ENCODE peak calls at places on chromosomes 11 and 22, in ten cellular contexts. One of them, this sample, is unnamed.

GRCh38 chr22:40345271-40345670 is 1.0 kb upstream of the ADSL start:
- DNase-seq in ovary: no peak
- DNase-seq in A673: peak
- DNase-seq in tibial artery: no peak
- DNase-seq in heart right ventricle: no peak
- DNase-seq in colonic mucosa: no peak
- DNase-seq in body of pancreas: no peak
- DNase-seq in brain microvascular endothelial cell: no peak
- DNase-seq in HepG2: no peak
- DNase-seq in sigmoid colon: no peak
- DNase-seq in this sample: no peak

GRCh38 chr11:81700061-81700460 is 1033.6 kb downstream of the FAM181B start:
- DNase-seq in ovary: no peak
- DNase-seq in A673: peak
- DNase-seq in tibial artery: no peak
- DNase-seq in heart right ventricle: no peak
- DNase-seq in colonic mucosa: no peak
- DNase-seq in body of pancreas: no peak
- DNase-seq in brain microvascular endothelial cell: no peak
- DNase-seq in HepG2: no peak
- DNase-seq in sigmoid colon: no peak
- DNase-seq in this sample: no peak

GRCh38 chr11:528815-529728 is 6.3 kb downstream of the HRAS start:
- DNase-seq in ovary: no peak
- DNase-seq in A673: no peak
- DNase-seq in tibial artery: no peak
- DNase-seq in heart right ventricle: no peak
- DNase-seq in colonic mucosa: no peak
- DNase-seq in body of pancreas: no peak
- DNase-seq in brain microvascular endothelial cell: no peak
- DNase-seq in HepG2: no peak
- DNase-seq in sigmoid colon: no peak
- DNase-seq in this sample: peak

GRCh38 chr22:20211997-20212753 is 55.9 kb downstream of the RTN4R start:
- DNase-seq in ovary: peak
- DNase-seq in A673: peak
- DNase-seq in tibial artery: peak
- DNase-seq in heart right ventricle: peak
- DNase-seq in colonic mucosa: no peak
- DNase-seq in body of pancreas: peak
- DNase-seq in brain microvascular endothelial cell: peak
- DNase-seq in HepG2: no peak
- DNase-seq in sigmoid colon: peak
- DNase-seq in this sample: peak

GRCh38 chr11:78339483-78339882 is 78.1 kb downstream of the GAB2 start:
- DNase-seq in ovary: no peak
- DNase-seq in A673: no peak
- DNase-seq in tibial artery: no peak
- DNase-seq in heart right ventricle: no peak
- DNase-seq in colonic mucosa: no peak
- DNase-seq in body of pancreas: no peak
- DNase-seq in brain microvascular endothelial cell: no peak
- DNase-seq in HepG2: no peak
- DNase-seq in sigmoid colon: no peak
- DNase-seq in this sample: no peak

GRCh38 chr22:20191000-20191515 is 40.2 kb upstream of the CCDC188 start:
- DNase-seq in ovary: no peak
- DNase-seq in A673: no peak
- DNase-seq in tibial artery: no peak
- DNase-seq in heart right ventricle: no peak
- DNase-seq in colonic mucosa: no peak
- DNase-seq in body of pancreas: no peak
- DNase-seq in brain microvascular endothelial cell: no peak
- DNase-seq in HepG2: no peak
- DNase-seq in sigmoid colon: no peak
- DNase-seq in this sample: no peak

GRCh38 chr11:76086713-76087635 is 119.3 kb downstream of the WNT11 start:
- DNase-seq in ovary: no peak
- DNase-seq in A673: no peak
- DNase-seq in tibial artery: no peak
- DNase-seq in heart right ventricle: no peak
- DNase-seq in colonic mucosa: no peak
- DNase-seq in body of pancreas: no peak
- DNase-seq in brain microvascular endothelial cell: peak
- DNase-seq in HepG2: no peak
- DNase-seq in sigmoid colon: no peak
- DNase-seq in this sample: no peak

GRCh38 chr11:1948389-1948788 is 1.3 kb downstream of the MRPL23 start:
- DNase-seq in ovary: no peak
- DNase-seq in A673: no peak
- DNase-seq in tibial artery: peak
- DNase-seq in heart right ventricle: peak
- DNase-seq in colonic mucosa: no peak
- DNase-seq in body of pancreas: peak
- DNase-seq in brain microvascular endothelial cell: no peak
- DNase-seq in HepG2: no peak
- DNase-seq in sigmoid colon: no peak
- DNase-seq in this sample: peak

GRCh38 chr11:45301537-45302246 is 15.6 kb upstream of the SYT13 start:
- DNase-seq in ovary: no peak
- DNase-seq in A673: no peak
- DNase-seq in tibial artery: no peak
- DNase-seq in heart right ventricle: no peak
- DNase-seq in colonic mucosa: no peak
- DNase-seq in body of pancreas: no peak
- DNase-seq in brain microvascular endothelial cell: no peak
- DNase-seq in HepG2: no peak
- DNase-seq in sigmoid colon: no peak
- DNase-seq in this sample: no peak

GRCh38 chr11:16893456-16894076 is 120.6 kb downstream of the PLEKHA7 start:
- DNase-seq in ovary: no peak
- DNase-seq in A673: no peak
- DNase-seq in tibial artery: no peak
- DNase-seq in heart right ventricle: no peak
- DNase-seq in colonic mucosa: no peak
- DNase-seq in body of pancreas: peak
- DNase-seq in brain microvascular endothelial cell: no peak
- DNase-seq in HepG2: no peak
- DNase-seq in sigmoid colon: no peak
- DNase-seq in this sample: no peak

GRCh38 chr11:134538793-134539192 is 126.8 kb upstream of the B3GAT1 start:
- DNase-seq in ovary: no peak
- DNase-seq in A673: no peak
- DNase-seq in tibial artery: peak
- DNase-seq in heart right ventricle: no peak
- DNase-seq in colonic mucosa: no peak
- DNase-seq in body of pancreas: no peak
- DNase-seq in brain microvascular endothelial cell: no peak
- DNase-seq in HepG2: no peak
- DNase-seq in sigmoid colon: peak
- DNase-seq in this sample: peak

GRCh38 chr11:118635642-118636041 is 28.2 kb downstream of the PHLDB1 start:
- DNase-seq in ovary: no peak
- DNase-seq in A673: no peak
- DNase-seq in tibial artery: no peak
- DNase-seq in heart right ventricle: no peak
- DNase-seq in colonic mucosa: no peak
- DNase-seq in body of pancreas: no peak
- DNase-seq in brain microvascular endothelial cell: no peak
- DNase-seq in HepG2: no peak
- DNase-seq in sigmoid colon: no peak
- DNase-seq in this sample: no peak
- H3K4me3 ChIP-seq in ovary: no peak
- H3K4me3 ChIP-seq in A673: no peak
- H3K4me3 ChIP-seq in tibial artery: no peak
- H3K4me3 ChIP-seq in heart right ventricle: no peak
- H3K4me3 ChIP-seq in colonic mucosa: no peak
- H3K4me3 ChIP-seq in body of pancreas: no peak
- H3K4me3 ChIP-seq in brain microvascular endothelial cell: no peak
- H3K4me3 ChIP-seq in HepG2: no peak
- H3K4me3 ChIP-seq in sigmoid colon: no peak
- H3K4me3 ChIP-seq in this sample: no peak

DNA sequence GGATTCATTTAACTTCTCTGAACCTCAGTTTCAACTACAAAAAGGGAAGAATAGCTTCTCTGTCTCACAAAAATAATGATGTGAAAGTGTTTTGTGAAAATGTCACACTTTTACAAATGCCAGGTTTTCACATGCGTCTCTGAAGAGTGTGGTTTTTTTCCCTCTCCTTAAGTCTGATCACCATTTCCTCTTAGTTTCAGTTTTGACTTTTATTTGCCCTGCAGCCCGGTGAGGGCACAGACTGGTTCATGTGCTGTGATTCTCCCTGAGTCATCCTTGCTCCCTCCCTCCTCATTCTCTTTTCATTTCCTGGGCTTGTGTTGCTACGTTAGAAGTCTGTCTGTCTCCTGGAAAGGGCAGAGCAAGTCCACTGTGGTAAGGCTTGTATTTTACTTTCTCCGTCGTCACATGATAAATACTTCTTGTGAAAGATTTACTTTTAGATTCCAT is 67.8 kb downstream of the BID start:
- DNase-seq in ovary: peak
- DNase-seq in A673: peak
- DNase-seq in tibial artery: peak
- DNase-seq in heart right ventricle: peak
- DNase-seq in colonic mucosa: peak
- DNase-seq in body of pancreas: peak
- DNase-seq in brain microvascular endothelial cell: peak
- DNase-seq in HepG2: peak
- DNase-seq in sigmoid colon: peak
- DNase-seq in this sample: no peak
- H3K27ac ChIP-seq in ovary: peak
- H3K27ac ChIP-seq in A673: peak
- H3K27ac ChIP-seq in tibial artery: peak
- H3K27ac ChIP-seq in heart right ventricle: peak
- H3K27ac ChIP-seq in colonic mucosa: peak
- H3K27ac ChIP-seq in body of pancreas: no peak
- H3K27ac ChIP-seq in brain microvascular endothelial cell: peak
- H3K27ac ChIP-seq in HepG2: no peak
- H3K27ac ChIP-seq in sigmoid colon: peak
- H3K27ac ChIP-seq in this sample: peak

GRCh38 chr11:107961480-107961879 is 33.2 kb downstream of the RAB39A start:
- DNase-seq in ovary: no peak
- DNase-seq in A673: no peak
- DNase-seq in tibial artery: no peak
- DNase-seq in heart right ventricle: no peak
- DNase-seq in colonic mucosa: no peak
- DNase-seq in body of pancreas: no peak
- DNase-seq in brain microvascular endothelial cell: no peak
- DNase-seq in HepG2: no peak
- DNase-seq in sigmoid colon: no peak
- DNase-seq in this sample: no peak
- H3K4me3 ChIP-seq in ovary: no peak
- H3K4me3 ChIP-seq in A673: no peak
- H3K4me3 ChIP-seq in tibial artery: no peak
- H3K4me3 ChIP-seq in heart right ventricle: no peak
- H3K4me3 ChIP-seq in colonic mucosa: no peak
- H3K4me3 ChIP-seq in body of pancreas: no peak
- H3K4me3 ChIP-seq in brain microvascular endothelial cell: no peak
- H3K4me3 ChIP-seq in HepG2: no peak
- H3K4me3 ChIP-seq in sigmoid colon: no peak
- H3K4me3 ChIP-seq in this sample: no peak

DNA sequence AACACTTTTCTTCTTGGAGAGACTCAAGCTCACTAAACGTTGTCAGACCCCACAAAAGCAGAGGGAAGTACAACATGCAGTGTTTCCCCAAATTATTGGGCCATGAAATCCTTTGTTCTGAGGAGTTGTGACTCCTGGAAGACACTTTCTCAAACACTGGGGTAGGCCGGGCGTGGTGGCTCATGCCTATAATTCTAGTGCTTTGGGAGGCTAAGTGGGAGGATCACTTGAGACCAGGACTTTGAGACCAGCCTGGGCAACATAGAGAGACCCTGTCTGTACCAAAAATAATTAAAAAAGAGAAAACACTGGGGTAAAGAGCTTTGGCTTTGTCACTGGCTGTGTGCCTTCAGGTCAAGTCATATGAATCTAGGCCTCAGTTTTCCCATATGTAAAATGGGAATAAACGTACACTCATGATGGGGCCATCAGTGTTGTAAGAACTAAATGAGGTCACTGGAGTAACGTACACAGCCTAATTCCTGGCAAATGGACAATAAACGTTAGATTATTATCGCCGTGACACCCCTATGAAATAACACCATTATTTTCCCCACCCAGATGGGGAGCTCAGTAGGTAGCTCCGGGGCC is 92.0 kb downstream of the RRM1 start:
- DNase-seq in ovary: no peak
- DNase-seq in A673: no peak
- DNase-seq in tibial artery: no peak
- DNase-seq in heart right ventricle: no peak
- DNase-seq in colonic mucosa: no peak
- DNase-seq in body of pancreas: no peak
- DNase-seq in brain microvascular endothelial cell: no peak
- DNase-seq in HepG2: no peak
- DNase-seq in sigmoid colon: no peak
- DNase-seq in this sample: no peak
- H3K27ac ChIP-seq in ovary: peak
- H3K27ac ChIP-seq in A673: no peak
- H3K27ac ChIP-seq in tibial artery: no peak
- H3K27ac ChIP-seq in heart right ventricle: no peak
- H3K27ac ChIP-seq in colonic mucosa: no peak
- H3K27ac ChIP-seq in body of pancreas: peak
- H3K27ac ChIP-seq in brain microvascular endothelial cell: no peak
- H3K27ac ChIP-seq in HepG2: no peak
- H3K27ac ChIP-seq in sigmoid colon: no peak
- H3K27ac ChIP-seq in this sample: no peak

GRCh38 chr22:49678842-49679170 is 148.9 kb downstream of the BRD1 start:
- DNase-seq in ovary: no peak
- DNase-seq in A673: no peak
- DNase-seq in tibial artery: no peak
- DNase-seq in heart right ventricle: no peak
- DNase-seq in colonic mucosa: no peak
- DNase-seq in body of pancreas: no peak
- DNase-seq in brain microvascular endothelial cell: no peak
- DNase-seq in HepG2: no peak
- DNase-seq in sigmoid colon: peak
- DNase-seq in this sample: no peak

GRCh38 chr22:49676783-49677494 is 150.7 kb downstream of the BRD1 start:
- DNase-seq in ovary: no peak
- DNase-seq in A673: no peak
- DNase-seq in tibial artery: peak
- DNase-seq in heart right ventricle: no peak
- DNase-seq in colonic mucosa: no peak
- DNase-seq in body of pancreas: no peak
- DNase-seq in brain microvascular endothelial cell: no peak
- DNase-seq in HepG2: no peak
- DNase-seq in sigmoid colon: peak
- DNase-seq in this sample: no peak

GRCh38 chr22:49676230-49676629 is 151.4 kb downstream of the BRD1 start:
- DNase-seq in ovary: no peak
- DNase-seq in A673: no peak
- DNase-seq in tibial artery: no peak
- DNase-seq in heart right ventricle: no peak
- DNase-seq in colonic mucosa: no peak
- DNase-seq in body of pancreas: no peak
- DNase-seq in brain microvascular endothelial cell: no peak
- DNase-seq in HepG2: no peak
- DNase-seq in sigmoid colon: peak
- DNase-seq in this sample: no peak

GRCh38 chr22:49677495-49677889 is 150.2 kb downstream of the BRD1 start:
- DNase-seq in ovary: no peak
- DNase-seq in A673: no peak
- DNase-seq in tibial artery: peak
- DNase-seq in heart right ventricle: no peak
- DNase-seq in colonic mucosa: no peak
- DNase-seq in body of pancreas: no peak
- DNase-seq in brain microvascular endothelial cell: no peak
- DNase-seq in HepG2: no peak
- DNase-seq in sigmoid colon: peak
- DNase-seq in this sample: no peak

GRCh38 chr22:49678137-49678841 is 149.4 kb downstream of the BRD1 start:
- DNase-seq in ovary: no peak
- DNase-seq in A673: no peak
- DNase-seq in tibial artery: no peak
- DNase-seq in heart right ventricle: no peak
- DNase-seq in colonic mucosa: no peak
- DNase-seq in body of pancreas: no peak
- DNase-seq in brain microvascular endothelial cell: no peak
- DNase-seq in HepG2: no peak
- DNase-seq in sigmoid colon: peak
- DNase-seq in this sample: no peak
- H3K4me3 ChIP-seq in ovary: no peak
- H3K4me3 ChIP-seq in A673: no peak
- H3K4me3 ChIP-seq in tibial artery: no peak
- H3K4me3 ChIP-seq in heart right ventricle: no peak
- H3K4me3 ChIP-seq in colonic mucosa: no peak
- H3K4me3 ChIP-seq in body of pancreas: no peak
- H3K4me3 ChIP-seq in brain microvascular endothelial cell: no peak
- H3K4me3 ChIP-seq in HepG2: no peak
- H3K4me3 ChIP-seq in sigmoid colon: no peak
- H3K4me3 ChIP-seq in this sample: no peak